ENCODE peak calls at places on chromosomes 3 and 15, in nine cellular contexts. U is CD8-positive, alpha-beta T cell; R is H9; K is kidney glomerular epithelial cell; V is OCI-LY7; D is heart left ventricle; W is GM04504; J is CD4-positive, alpha-beta T cell; F is astrocyte of the cerebellum. H is an unnamed sample.

GRCh38 chr3:24365168-24365567 is 129.5 kb downstream of the THRB start:
- DNase-seq in D (no peak), F (peak; percentile 45), R (no peak), U (no peak), K (peak; percentile 93), W (no peak), V (no peak), J (no peak), H (no peak)

GRCh38 chr15:50261979-50262378 is 3.5 kb downstream of the HDC start:
- DNase-seq in K (no peak), F (no peak), D (no peak), V (no peak), U (no peak), J (no peak), R (no peak), W (no peak), H (no peak)

GRCh38 chr3:193388371-193388770 is 9.8 kb upstream of the ATP13A5 start:
- DNase-seq in W (no peak), R (no peak), U (no peak), D (no peak), F (no peak), K (no peak), V (no peak), J (no peak), H (no peak)

GRCh38 chr15:48898083-48898482 is 20.1 kb downstream of the EID1 start:
- DNase-seq in U (no peak), J (no peak), W (no peak), D (no peak), R (no peak), F (no peak), V (no peak), K (no peak), H (no peak)

GRCh38 chr3:59563966-59564365 is 514.1 kb upstream of the CFAP20DC start:
- DNase-seq in F (peak; percentile 31), V (no peak), U (no peak), D (no peak), K (no peak), W (no peak), J (no peak), R (no peak), H (no peak)

GRCh38 chr15:38474155-38474757 is 20.3 kb downstream of the FAM98B start:
- DNase-seq in R (no peak), J (peak; percentile 28), V (peak; percentile 72), U (peak; percentile 13), F (peak; percentile 48), D (no peak), W (peak; percentile 53), K (peak; percentile 69), H (peak; percentile 71)

GRCh38 chr15:93173369-93173768 is 84.4 kb upstream of the RGMA start:
- DNase-seq in V (no peak), J (no peak), R (no peak), W (peak; percentile 0), U (no peak), K (peak; percentile 45), F (peak; percentile 66), D (no peak), H (no peak)

GRCh38 chr3:106839576-106840280 is 537.5 kb upstream of the CCDC54 start:
- DNase-seq in K (no peak), D (no peak), W (no peak), R (no peak), U (no peak), F (peak; percentile 53), J (no peak), V (no peak), H (no peak)

GRCh38 chr3:14716593-14716992 is 41.7 kb downstream of the C3orf20 start:
- DNase-seq in W (peak; percentile 42), V (no peak), U (no peak), R (no peak), J (no peak), F (no peak), D (no peak), K (peak; percentile 56), H (no peak)

GRCh38 chr15:72680931-72681330 is 5.1 kb downstream of the HIGD2B start:
- DNase-seq in J (no peak), R (no peak), D (no peak), U (no peak), V (no peak), W (no peak), F (no peak), K (no peak), H (no peak)

GRCh38 chr3:188253800-188254452 is 100.0 kb downstream of the LPP start:
- DNase-seq in J (no peak), K (no peak), W (no peak), F (no peak), R (no peak), D (no peak), V (no peak), U (no peak), H (no peak)

GRCh38 chr15:58582150-58582549 is 150.4 kb downstream of the LIPC start:
- DNase-seq in U (no peak), J (no peak), F (no peak), R (no peak), W (no peak), V (no peak), K (no peak), D (no peak), H (no peak)

GRCh38 chr15:92399271-92399670 is 5.6 kb downstream of the ST8SIA2 start:
- DNase-seq in V (no peak), F (no peak), D (no peak), R (no peak), W (no peak), J (no peak), U (no peak), K (no peak), H (no peak)

GRCh38 chr3:113600418-113601185 is 68.2 kb downstream of the SIDT1 start:
- DNase-seq in R (no peak), F (no peak), U (no peak), V (no peak), W (no peak), K (no peak), D (peak; percentile 60), J (no peak), H (no peak)

GRCh38 chr15:49734831-49735508 is 114.1 kb downstream of the DTWD1 start:
- DNase-seq in F (no peak), K (no peak), J (no peak), U (no peak), R (no peak), V (no peak), D (no peak), W (no peak), H (no peak)

GRCh38 chr3:6921876-6922275 is 61.0 kb downstream of the GRM7 start:
- DNase-seq in V (no peak), K (no peak), F (no peak), J (no peak), R (no peak), D (no peak), U (no peak), W (no peak), H (no peak)

GRCh38 chr15:89129123-89129815 is 41.0 kb downstream of the ABHD2 start:
- DNase-seq in W (no peak), U (peak; percentile 46), V (peak; percentile 58), D (peak; percentile 66), K (peak; percentile 23), R (peak; percentile 69), F (no peak), J (peak; percentile 47), H (peak; percentile 52)

GRCh38 chr3:195911946-195912270 is 3.6 kb upstream of the TNK2 start:
- DNase-seq in V (no peak), K (no peak), R (peak; percentile 45), F (no peak), D (no peak), W (no peak), U (no peak), J (no peak), H (no peak)

GRCh38 chr3:100525753-100526612 is 33.6 kb downstream of the TMEM45A start:
- DNase-seq in V (no peak), K (no peak), F (peak; percentile 95), R (no peak), J (no peak), W (peak; percentile 96), D (no peak), U (no peak), H (no peak)

GRCh38 chr15:76058714-76059319 is 968 bp upstream of the TMEM266 start:
- DNase-seq in W (no peak), V (no peak), F (no peak), D (no peak), U (no peak), K (peak; percentile 23), J (no peak), R (peak; percentile 52), H (no peak)

GRCh38 chr3:154835638-154836037 is 244.5 kb upstream of the MME start:
- DNase-seq in J (no peak), W (no peak), V (no peak), K (no peak), U (no peak), D (no peak), R (no peak), F (no peak), H (no peak)

GRCh38 chr3:182121424-182121823 is 409.7 kb downstream of the SOX2 start:
- DNase-seq in J (no peak), V (no peak), U (no peak), R (no peak), W (no peak), K (no peak), F (no peak), D (no peak), H (no peak)

GRCh38 chr3:128498901-128499530 is 6.0 kb upstream of the GATA2 start:
- DNase-seq in F (no peak), V (no peak), K (no peak), R (peak; percentile 11), W (no peak), U (no peak), J (no peak), D (no peak), H (no peak)

GRCh38 chr3:127692501-127693335 is 20.0 kb downstream of the ABTB1 start:
- DNase-seq in D (peak; percentile 44), R (no peak), U (no peak), V (no peak), J (no peak), K (no peak), W (no peak), F (no peak), H (no peak)

GRCh38 chr3:182683335-182684257 is 109.7 kb upstream of the ATP11B start:
- DNase-seq in D (no peak), W (peak; percentile 42), K (peak; percentile 72), U (peak; percentile 36), J (peak; percentile 36), V (peak; percentile 77), F (peak; percentile 64), R (peak; percentile 73), H (peak; percentile 37)

GRCh38 chr3:18062289-18063025 is 320.0 kb upstream of the TBC1D5 start:
- DNase-seq in V (no peak), R (no peak), U (no peak), D (no peak), K (no peak), J (no peak), W (peak; percentile 34), F (no peak), H (no peak)